ENCODE peak calls at places on chromosomes 2 and 18, in six cellular contexts. Z is aorta; R is activated CD8-positive, alpha-beta memory T cell treated with anti-CD3 and anti-CD28 coated beads for 48 hours; X is activated T-helper 9 cell treated with anti-CD3 and anti-CD28 coated beads, Interleukin-2, amount 50 U/mL, for 16 hours; E is naive thymus-derived CD4-positive, alpha-beta T cell; N is PC-9. M is an unnamed sample.

GRCh38 chr2:64331430-64331700 is 122.6 kb upstream of the LGALSL start:
- DNase-seq in E (no peak), X (no peak), R (no peak), Z (no peak), N (no peak), M (no peak)

GRCh38 chr2:240217431-240218301 is 77.2 kb upstream of the OTOS start:
- DNase-seq in X (no peak), N (no peak), R (no peak), Z (peak; percentile 44), E (no peak), M (no peak)

GRCh38 chr2:96264086-96264485 is 1.7 kb downstream of the TMEM127 start:
- DNase-seq in N (no peak), E (no peak), Z (no peak), R (no peak), X (no peak), M (no peak)

GRCh38 chr2:98772531-98772930 is 41.6 kb upstream of the MGAT4A start:
- DNase-seq in N (no peak), Z (no peak), X (no peak), R (no peak), E (no peak), M (no peak)

GRCh38 chr2:196957881-196958525 is 31.5 kb upstream of the PGAP1 start:
- DNase-seq in R (no peak), E (no peak), Z (no peak), X (no peak), N (no peak), M (no peak)

GRCh38 chr2:12616456-12617163 is 100.1 kb upstream of the TRIB2 start:
- DNase-seq in X (no peak), E (no peak), Z (no peak), R (no peak), N (no peak), M (no peak)

GRCh38 chr18:59715966-59716369 is 18.7 kb upstream of the CCBE1 start:
- DNase-seq in X (no peak), Z (no peak), E (no peak), R (no peak), N (peak; percentile 31), M (peak; percentile 70)

GRCh38 chr2:223532712-223533111 is 69.4 kb downstream of the SCG2 start:
- DNase-seq in R (no peak), Z (no peak), E (no peak), N (no peak), X (no peak), M (no peak)

M was measured in SJSA1.